ENCODE peak calls at places on chromosomes 11 and 22, in six cellular contexts. One of them, this sample, is unnamed.

GRCh38 chr11:117983163-117983475 is 3.1 kb upstream of the IL10RA start:
- DNase-seq in ovary: no peak
- DNase-seq in neural progenitor cell: no peak
- DNase-seq in dorsolateral prefrontal cortex: no peak
- DNase-seq in stomach: no peak
- DNase-seq in spleen: peak
- DNase-seq in this sample: no peak

GRCh38 chr11:93783767-93784151 is 323 bp upstream of the MED17 start:
- DNase-seq in spleen: no peak
- DNase-seq in stomach: no peak
- DNase-seq in dorsolateral prefrontal cortex: no peak
- DNase-seq in neural progenitor cell: no peak
- DNase-seq in ovary: no peak
- DNase-seq in this sample: no peak

GRCh38 chr11:45211732-45212131 is 65.3 kb downstream of the PRDM11 start:
- DNase-seq in neural progenitor cell: no peak
- DNase-seq in ovary: no peak
- DNase-seq in dorsolateral prefrontal cortex: no peak
- DNase-seq in spleen: no peak
- DNase-seq in stomach: no peak
- DNase-seq in this sample: no peak

GRCh38 chr11:68297812-68298658 is 14.4 kb upstream of the LRP5 start:
- DNase-seq in dorsolateral prefrontal cortex: peak
- DNase-seq in ovary: peak
- DNase-seq in stomach: peak
- DNase-seq in neural progenitor cell: peak
- DNase-seq in spleen: peak
- DNase-seq in this sample: peak

GRCh38 chr11:131928992-131929391 is 558.6 kb downstream of the NTM start:
- DNase-seq in spleen: no peak
- DNase-seq in neural progenitor cell: peak
- DNase-seq in stomach: no peak
- DNase-seq in ovary: no peak
- DNase-seq in dorsolateral prefrontal cortex: no peak
- DNase-seq in this sample: no peak

GRCh38 chr22:33271390-33272161 is 213.4 kb upstream of the SYN3 start:
- DNase-seq in stomach: peak
- DNase-seq in ovary: peak
- DNase-seq in neural progenitor cell: peak
- DNase-seq in spleen: no peak
- DNase-seq in dorsolateral prefrontal cortex: peak
- DNase-seq in this sample: no peak

GRCh38 chr11:119615003-119615878 is 113.8 kb downstream of the NECTIN1 start:
- DNase-seq in spleen: no peak
- DNase-seq in neural progenitor cell: no peak
- DNase-seq in ovary: no peak
- DNase-seq in dorsolateral prefrontal cortex: peak
- DNase-seq in stomach: no peak
- DNase-seq in this sample: peak

GRCh38 chr11:66100272-66101037 is 30.4 kb downstream of the PACS1 start:
- DNase-seq in dorsolateral prefrontal cortex: peak
- DNase-seq in stomach: peak
- DNase-seq in spleen: peak
- DNase-seq in neural progenitor cell: no peak
- DNase-seq in ovary: peak
- DNase-seq in this sample: peak

GRCh38 chr22:33438273-33438672 is 380.1 kb upstream of the SYN3 start:
- DNase-seq in spleen: no peak
- DNase-seq in ovary: peak
- DNase-seq in dorsolateral prefrontal cortex: no peak
- DNase-seq in neural progenitor cell: no peak
- DNase-seq in stomach: no peak
- DNase-seq in this sample: peak

GRCh38 chr11:74037309-74037708 is 28.4 kb upstream of the UCP3 start:
- DNase-seq in spleen: no peak
- DNase-seq in stomach: no peak
- DNase-seq in dorsolateral prefrontal cortex: no peak
- DNase-seq in neural progenitor cell: no peak
- DNase-seq in ovary: no peak
- DNase-seq in this sample: peak

DNA sequence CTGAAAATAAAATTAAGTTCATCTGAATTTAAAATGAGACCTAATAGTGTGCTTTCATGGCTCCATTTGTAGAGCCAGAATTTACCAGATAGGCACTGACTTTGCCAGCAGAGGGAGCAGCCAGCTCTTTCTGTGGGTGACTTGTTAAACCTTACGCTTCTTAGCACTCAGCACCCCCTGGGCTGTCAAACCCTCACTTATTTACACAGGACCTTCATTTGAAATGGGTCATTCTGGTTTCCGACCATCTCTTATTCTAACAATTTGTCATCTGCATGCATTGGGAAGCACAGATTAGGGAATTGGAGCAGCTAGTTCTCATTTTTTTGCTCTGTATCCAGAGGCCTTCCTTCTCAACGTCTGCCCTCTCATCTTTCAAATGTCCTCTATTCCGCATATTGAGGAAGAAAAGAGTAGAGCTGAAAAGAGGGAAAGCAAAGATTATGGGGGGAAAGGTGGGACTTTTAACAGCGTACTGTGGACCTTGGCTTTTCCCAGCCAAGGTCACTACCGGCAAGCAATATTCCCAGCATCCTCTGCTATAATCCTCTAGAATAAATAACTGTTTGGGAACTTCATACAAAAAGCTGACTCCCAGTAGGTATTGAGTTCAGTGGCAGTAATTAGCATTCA is 3.1 kb downstream of the ASRGL1 start:
- DNase-seq in spleen: peak
- DNase-seq in neural progenitor cell: peak
- DNase-seq in dorsolateral prefrontal cortex: peak
- DNase-seq in stomach: peak
- DNase-seq in ovary: peak
- DNase-seq in this sample: peak
- TF ChIP-seq CTCF in spleen: peak
- TF ChIP-seq CTCF in neural progenitor cell: peak
- TF ChIP-seq CTCF in dorsolateral prefrontal cortex: peak
- TF ChIP-seq CTCF in stomach: no peak
- TF ChIP-seq CTCF in ovary: peak
- TF ChIP-seq CTCF in this sample: peak

GRCh38 chr11:35360059-35360530 is 59.3 kb downstream of the SLC1A2 start:
- DNase-seq in stomach: no peak
- DNase-seq in ovary: no peak
- DNase-seq in dorsolateral prefrontal cortex: no peak
- DNase-seq in spleen: no peak
- DNase-seq in neural progenitor cell: no peak
- DNase-seq in this sample: no peak
- H3K4me3 ChIP-seq in stomach: no peak
- H3K4me3 ChIP-seq in ovary: no peak
- H3K4me3 ChIP-seq in dorsolateral prefrontal cortex: no peak
- H3K4me3 ChIP-seq in spleen: no peak
- H3K4me3 ChIP-seq in neural progenitor cell: no peak
- H3K4me3 ChIP-seq in this sample: no peak

DNA sequence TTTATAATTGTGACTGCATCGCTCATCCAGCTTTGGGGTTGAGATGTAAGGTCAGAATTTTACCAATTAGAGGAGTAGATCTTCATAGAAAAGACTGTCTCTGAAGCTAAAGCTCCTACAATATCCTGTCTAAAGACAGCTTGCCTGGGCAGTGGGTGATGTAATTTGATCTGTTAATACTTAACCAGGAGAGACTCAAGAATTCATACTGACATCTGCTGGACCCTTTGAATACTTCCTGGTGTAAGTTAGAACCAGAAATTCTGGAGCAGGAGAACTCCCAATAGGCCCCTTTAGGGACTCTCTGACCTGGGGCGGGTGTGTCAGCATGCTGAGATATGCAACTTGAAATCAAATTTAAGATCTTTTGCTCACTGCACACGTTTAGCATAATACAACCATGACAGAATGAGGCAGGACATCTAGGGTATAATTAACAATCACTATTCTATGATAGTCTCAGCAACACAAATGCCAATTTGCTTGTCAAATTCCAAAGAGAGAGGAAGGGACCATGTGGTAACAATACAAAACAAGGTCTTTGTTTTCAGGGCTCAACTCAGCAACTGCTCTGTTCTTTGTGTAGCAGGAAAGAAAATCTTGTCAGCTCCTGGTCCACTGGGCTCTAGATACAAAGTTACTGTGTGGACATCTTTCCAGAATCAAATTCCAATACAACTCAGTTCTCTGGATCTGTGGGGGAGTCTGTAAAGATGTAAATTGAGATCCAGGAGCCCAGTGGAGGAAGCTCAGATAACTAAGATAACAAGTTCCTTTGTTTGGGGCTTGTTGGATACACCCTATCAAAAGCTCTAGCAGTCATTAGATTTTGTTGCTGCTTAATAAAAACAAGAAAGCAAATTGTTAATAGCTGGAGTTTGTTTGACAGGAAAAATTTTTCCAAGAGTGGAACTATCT is 144.0 kb downstream of the INSC start:
- DNase-seq in stomach: no peak
- DNase-seq in dorsolateral prefrontal cortex: no peak
- DNase-seq in neural progenitor cell: peak
- DNase-seq in spleen: no peak
- DNase-seq in ovary: no peak
- DNase-seq in this sample: peak
- TF ChIP-seq CTCF in stomach: no peak
- TF ChIP-seq CTCF in dorsolateral prefrontal cortex: no peak
- TF ChIP-seq CTCF in neural progenitor cell: peak
- TF ChIP-seq CTCF in spleen: no peak
- TF ChIP-seq CTCF in ovary: no peak
- TF ChIP-seq CTCF in this sample: no peak

GRCh38 chr11:75700940-75701339 is 16.7 kb upstream of the MOGAT2 start:
- DNase-seq in spleen: no peak
- DNase-seq in ovary: no peak
- DNase-seq in dorsolateral prefrontal cortex: no peak
- DNase-seq in neural progenitor cell: no peak
- DNase-seq in stomach: no peak
- DNase-seq in this sample: no peak

GRCh38 chr11:75705541-75705940 is 12.1 kb upstream of the MOGAT2 start:
- DNase-seq in neural progenitor cell: no peak
- DNase-seq in spleen: no peak
- DNase-seq in stomach: no peak
- DNase-seq in ovary: no peak
- DNase-seq in dorsolateral prefrontal cortex: no peak
- DNase-seq in this sample: no peak

GRCh38 chr11:75703709-75704237 is 13.9 kb upstream of the MOGAT2 start:
- DNase-seq in dorsolateral prefrontal cortex: no peak
- DNase-seq in neural progenitor cell: no peak
- DNase-seq in spleen: no peak
- DNase-seq in stomach: no peak
- DNase-seq in ovary: no peak
- DNase-seq in this sample: no peak

GRCh38 chr11:75706260-75706729 is 11.3 kb upstream of the MOGAT2 start:
- DNase-seq in dorsolateral prefrontal cortex: peak
- DNase-seq in neural progenitor cell: peak
- DNase-seq in ovary: peak
- DNase-seq in stomach: peak
- DNase-seq in spleen: peak
- DNase-seq in this sample: peak
- H3K4me3 ChIP-seq in dorsolateral prefrontal cortex: peak
- H3K4me3 ChIP-seq in neural progenitor cell: no peak
- H3K4me3 ChIP-seq in ovary: no peak
- H3K4me3 ChIP-seq in stomach: peak
- H3K4me3 ChIP-seq in spleen: no peak
- H3K4me3 ChIP-seq in this sample: no peak

DNA sequence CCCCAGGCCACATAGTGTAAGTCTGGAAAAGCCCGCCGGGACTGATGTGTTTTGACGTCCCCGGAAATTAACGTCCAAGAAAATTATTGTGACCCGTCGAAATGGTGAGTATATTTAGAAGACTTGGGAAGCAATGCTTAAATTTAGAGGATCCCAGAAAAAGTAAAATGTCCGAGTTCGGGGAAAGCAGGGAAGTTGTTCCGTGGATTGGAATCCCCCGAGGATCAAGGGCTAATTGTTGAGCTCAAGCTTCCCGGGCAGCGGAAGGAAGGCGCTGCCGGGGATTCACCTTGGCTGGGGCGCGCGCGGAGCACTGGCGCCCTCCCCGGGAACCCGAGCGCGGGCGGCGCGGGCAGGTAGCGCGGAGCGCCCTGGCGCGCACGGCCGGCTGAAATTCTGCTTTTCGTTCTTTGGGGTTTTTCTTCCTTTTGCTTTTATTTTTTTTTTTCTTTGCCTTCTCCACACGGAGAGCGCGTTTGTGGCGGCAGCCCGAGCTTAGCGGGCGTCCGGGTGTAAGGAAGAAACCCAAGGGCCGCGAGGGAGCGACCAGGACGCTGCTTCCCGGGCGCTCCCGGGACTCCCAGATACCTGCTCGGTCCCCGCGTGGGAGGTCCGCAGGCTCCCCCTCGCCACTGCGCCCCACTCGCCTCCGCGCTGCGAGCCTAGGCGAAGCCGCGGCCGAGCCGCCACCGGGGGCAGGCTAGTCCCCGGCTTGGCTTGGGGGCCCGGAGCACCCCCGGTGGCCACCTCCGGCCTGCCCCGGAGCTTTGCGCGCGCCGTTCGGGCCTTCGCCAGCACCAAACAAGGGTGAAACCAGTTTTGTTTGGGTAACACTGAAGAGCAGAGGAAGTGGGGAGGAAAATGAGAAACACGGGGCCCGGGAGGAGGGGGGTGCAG is 4.7 kb upstream of the IGF2 start:
- DNase-seq in stomach: no peak
- DNase-seq in ovary: no peak
- DNase-seq in dorsolateral prefrontal cortex: no peak
- DNase-seq in spleen: no peak
- DNase-seq in neural progenitor cell: peak
- DNase-seq in this sample: peak
- TF ChIP-seq CTCF in stomach: no peak
- TF ChIP-seq CTCF in ovary: no peak
- TF ChIP-seq CTCF in dorsolateral prefrontal cortex: no peak
- TF ChIP-seq CTCF in spleen: no peak
- TF ChIP-seq CTCF in neural progenitor cell: peak
- TF ChIP-seq CTCF in this sample: peak